ENCODE peak calls at places on chromosomes 12 and 14, in six cellular contexts. X is H1, Q is K562, V is HepG2, E is GM12878, D is GM12891. T is an unnamed sample.

GRCh38 chr12:2284857-2285256 is 232.1 kb downstream of the CACNA1C start:
- DNase-seq in Q (peak), V (peak), E (no peak), D (no peak), X (peak), T (peak)

GRCh38 chr12:96879301-96879700 is 27.8 kb upstream of the NEDD1 start:
- DNase-seq in Q (no peak), E (no peak), D (no peak), V (no peak), X (no peak), T (no peak)

GRCh38 chr14:104136472-104137296 is 1.7 kb upstream of the KIF26A start:
- DNase-seq in V (no peak), D (no peak), Q (no peak), X (no peak), E (no peak), T (no peak)

GRCh38 chr12:106080786-106081185 is 58.0 kb downstream of the NUAK1 start:
- DNase-seq in Q (no peak), E (no peak), V (no peak), X (no peak), D (no peak), T (no peak)

GRCh38 chr14:101603096-101603495 is 41.8 kb downstream of the DIO3 start:
- DNase-seq in V (no peak), E (no peak), D (no peak), Q (no peak), X (no peak), T (no peak)

GRCh38 chr12:50166776-50167025 is 468 bp downstream of the CERS5 start:
- DNase-seq in Q (peak), D (no peak), E (no peak), X (no peak), V (no peak), T (no peak)

GRCh38 chr12:132238487-132239248 is 90.7 kb downstream of the GALNT9 start:
- DNase-seq in D (no peak), Q (no peak), V (no peak), E (no peak), X (no peak), T (no peak)

GRCh38 chr14:32932921-32933622 is 5.6 kb upstream of the NPAS3 start:
- DNase-seq in E (no peak), Q (no peak), X (no peak), D (no peak), V (no peak), T (no peak)

GRCh38 chr12:93098077-93098476 is 169.0 kb upstream of the EEA1 start:
- DNase-seq in Q (peak), X (no peak), V (no peak), D (peak), E (peak), T (peak)

GRCh38 chr12:131564843-131565242 is 146.0 kb upstream of the SFSWAP start:
- DNase-seq in V (no peak), E (no peak), Q (no peak), X (no peak), D (no peak), T (no peak)

GRCh38 chr12:110546339-110546738 is 36.8 kb downstream of the PPTC7 start:
- DNase-seq in V (no peak), Q (no peak), E (no peak), X (no peak), D (no peak), T (no peak)

GRCh38 chr14:63840981-63841380 is 11.8 kb upstream of the SYNE2 start:
- DNase-seq in Q (no peak), E (no peak), D (no peak), X (no peak), V (peak), T (no peak)

GRCh38 chr14:71586131-71586893 is 345.9 kb upstream of the RGS6 start:
- DNase-seq in Q (no peak), D (no peak), X (no peak), V (no peak), E (no peak), T (no peak)

GRCh38 chr14:73787760-73788508 is 63.7 kb upstream of the PTGR2 start:
- DNase-seq in X (no peak), Q (no peak), D (no peak), V (no peak), E (no peak), T (no peak)

GRCh38 chr12:113440947-113441782 is 19.0 kb downstream of the SDSL start:
- DNase-seq in Q (no peak), E (no peak), D (no peak), X (no peak), V (no peak), T (no peak)

GRCh38 chr14:74616507-74616906 is 4.5 kb upstream of the LTBP2 start:
- DNase-seq in Q (peak), V (no peak), D (no peak), X (no peak), E (no peak), T (no peak)

GRCh38 chr14:81474685-81475324 is 58.8 kb downstream of the SEL1L start:
- DNase-seq in Q (no peak), X (no peak), D (no peak), E (no peak), V (no peak), T (no peak)

GRCh38 chr12:55385911-55386310 is 14.4 kb upstream of the OR6C65 start:
- DNase-seq in Q (no peak), E (no peak), V (no peak), X (no peak), D (no peak), T (no peak)

GRCh38 chr12:68611094-68611818 is 557 bp downstream of the RAP1B start:
- DNase-seq in X (no peak), E (no peak), V (no peak), Q (peak), D (peak), T (peak)

GRCh38 chr12:79555006-79555925 is 135.5 kb downstream of the PAWR start:
- DNase-seq in Q (no peak), D (no peak), E (no peak), V (peak), X (no peak), T (no peak)

GRCh38 chr12:93108958-93109357 is 179.9 kb upstream of the EEA1 start:
- DNase-seq in V (no peak), X (no peak), Q (no peak), D (no peak), E (no peak), T (no peak)

GRCh38 chr12:57429473-57430116 is 1.2 kb downstream of the R3HDM2 start:
- DNase-seq in D (no peak), X (no peak), E (no peak), V (no peak), Q (no peak), T (no peak)

GRCh38 chr12:57430117-57430930 is 519 bp downstream of the R3HDM2 start:
- DNase-seq in V (no peak), X (no peak), D (peak), Q (no peak), E (no peak), T (no peak)

GRCh38 chr12:57433370-57433769 is 1.2 kb upstream of the INHBC start:
- DNase-seq in V (no peak), D (no peak), X (no peak), Q (no peak), E (no peak), T (no peak)

GRCh38 chr12:57428965-57429364 is 1.9 kb downstream of the R3HDM2 start:
- DNase-seq in X (no peak), D (no peak), E (no peak), V (no peak), Q (no peak), T (no peak)

DNA sequence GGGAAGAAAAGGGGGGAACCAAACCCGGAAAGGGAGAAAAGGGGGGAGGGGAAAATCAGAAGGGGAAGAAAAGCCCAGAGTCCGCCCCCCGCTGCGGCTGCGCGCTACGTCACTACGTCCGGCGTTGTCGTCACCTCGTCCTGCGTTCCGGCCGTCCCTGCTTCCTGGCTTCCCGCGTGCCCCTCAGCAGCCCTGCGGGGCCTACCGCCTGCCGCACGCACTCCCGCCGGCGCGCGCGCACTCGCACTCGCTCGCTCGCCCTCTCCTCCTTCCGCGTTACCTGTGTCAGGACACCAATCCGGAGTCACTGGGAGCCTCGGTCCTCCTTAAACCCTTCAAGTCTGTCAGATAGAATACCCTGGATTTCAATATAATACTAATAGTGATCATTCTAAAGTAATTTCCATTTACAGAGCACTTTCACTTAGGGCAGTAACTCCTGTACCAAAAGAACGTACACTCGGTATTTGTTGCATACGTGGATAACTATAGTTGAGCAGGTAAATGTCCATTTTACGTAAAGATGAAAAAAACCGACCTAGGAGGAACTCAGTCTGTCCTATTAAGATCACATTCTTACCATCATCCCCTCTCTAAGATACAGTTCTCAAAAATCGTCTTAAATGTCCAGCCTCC is at the start of gene R3HDM2:
- DNase-seq in V (peak), X (peak), Q (peak), E (peak), D (peak), T (peak)
- TF ChIP-seq POLR2A in V (peak), X (no peak), Q (peak), E (peak), D (peak), T (peak)

DNA sequence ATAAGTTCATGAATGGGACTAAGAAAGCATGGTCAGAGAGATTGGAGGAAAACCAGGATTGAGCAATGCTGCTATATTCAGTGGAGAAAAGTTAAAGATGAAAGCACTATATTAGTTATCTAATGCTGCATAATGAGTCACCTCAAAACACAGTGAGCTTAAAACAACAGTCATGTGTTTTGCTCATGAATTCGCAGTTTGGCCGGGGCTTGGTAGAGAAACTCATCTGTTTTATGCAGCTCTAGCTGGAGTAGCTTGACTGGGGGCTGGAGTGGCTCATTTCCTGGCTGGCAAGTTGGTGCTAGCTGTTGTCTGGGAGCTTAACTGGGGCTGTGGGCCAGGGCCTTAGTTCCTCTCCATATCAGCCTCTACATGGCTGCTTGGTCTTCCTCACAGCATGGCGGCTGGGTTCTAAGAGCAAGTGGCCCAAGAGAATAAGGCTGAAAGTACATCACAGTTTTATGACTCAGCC is 90.1 kb downstream of the ADCK1 start:
- DNase-seq in D (no peak), E (no peak), V (no peak), X (no peak), Q (no peak), T (no peak)
- TF ChIP-seq TAF1 in D (no peak), E (no peak), V (no peak), X (no peak), Q (no peak), T (no peak)

GRCh38 chr12:6873094-6874006 is at the start of gene SPSB2:
- DNase-seq in D (peak), X (peak), E (peak), V (peak), Q (peak), T (peak)
- TF ChIP-seq POLR2A in D (peak), X (no peak), E (peak), V (no peak), Q (peak), T (peak)

GRCh38 chr12:27564612-27565213 is 40.7 kb downstream of the PPFIBP1 start:
- DNase-seq in V (no peak), Q (no peak), E (no peak), D (no peak), X (no peak), T (no peak)

GRCh38 chr12:27560126-27560525 is 36.1 kb downstream of the PPFIBP1 start:
- DNase-seq in X (no peak), D (no peak), E (no peak), V (no peak), Q (no peak), T (no peak)

GRCh38 chr12:27566159-27566558 is 42.2 kb downstream of the PPFIBP1 start:
- DNase-seq in E (no peak), D (no peak), V (no peak), X (no peak), Q (no peak), T (no peak)

GRCh38 chr12:27566626-27567025 is 42.6 kb downstream of the PPFIBP1 start:
- DNase-seq in X (no peak), E (no peak), D (no peak), Q (no peak), V (no peak), T (no peak)

GRCh38 chr12:27561535-27562350 is 37.7 kb downstream of the PPFIBP1 start:
- DNase-seq in V (no peak), X (no peak), D (no peak), E (no peak), Q (no peak), T (no peak)
- TF ChIP-seq TAF1 in V (no peak), X (no peak), D (no peak), E (no peak), Q (no peak), T (no peak)

DNA sequence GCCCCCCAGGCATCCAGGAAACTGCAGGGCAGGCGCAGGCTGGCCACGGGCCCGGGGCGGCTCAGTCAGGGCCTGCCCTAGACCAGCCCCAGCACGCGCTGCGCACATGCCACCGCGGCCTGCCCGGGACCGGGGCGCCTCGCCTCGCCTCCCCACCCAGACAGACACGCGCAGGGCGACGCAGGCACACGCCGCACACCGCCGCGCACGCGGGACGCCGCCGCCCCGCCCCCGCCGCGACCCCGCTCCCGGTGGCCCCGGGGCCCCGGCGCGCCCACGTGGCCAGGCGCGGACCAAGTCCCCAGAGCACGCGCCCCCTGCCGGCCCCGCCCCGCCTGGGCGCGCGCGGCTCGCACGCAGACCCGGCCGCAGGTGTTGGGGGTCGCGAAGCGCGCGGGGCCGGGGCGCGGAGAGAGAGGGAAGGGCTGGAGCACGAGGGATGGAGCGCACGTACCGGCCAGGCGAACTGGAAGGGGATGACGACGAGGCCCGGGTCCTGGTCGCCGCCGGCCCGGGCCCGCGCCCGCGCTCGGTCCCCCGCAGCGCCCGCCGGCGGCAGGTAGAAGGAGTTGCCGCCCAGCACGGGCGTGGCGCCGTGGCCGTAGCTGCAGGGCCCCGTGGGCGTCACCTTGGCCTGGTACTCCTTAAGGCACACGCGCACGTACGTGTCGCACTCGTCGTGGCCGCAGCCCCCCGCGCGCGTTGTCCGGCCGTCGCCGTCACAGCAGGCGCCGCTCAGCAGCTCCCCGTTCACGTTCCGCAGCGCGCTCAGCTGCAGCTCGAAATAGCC is 1.1 kb downstream of the JAG2 start:
- DNase-seq in E (no peak), D (no peak), X (no peak), Q (peak), V (no peak), T (no peak)
- TF ChIP-seq POLR2A in E (no peak), D (no peak), X (no peak), Q (no peak), V (no peak), T (no peak)

GRCh38 chr14:49691031-49691430 is 1.9 kb upstream of the KLHDC1 start:
- DNase-seq in D (no peak), V (no peak), E (no peak), Q (peak), X (no peak), T (no peak)

GRCh38 chr14:49688701-49689030 is 652 bp upstream of the POLE2 start:
- DNase-seq in Q (no peak), D (no peak), V (no peak), E (no peak), X (no peak), T (no peak)

GRCh38 chr14:49692191-49692757 is 646 bp upstream of the KLHDC1 start:
- DNase-seq in X (no peak), V (no peak), E (no peak), D (no peak), Q (no peak), T (no peak)

GRCh38 chr14:49686425-49686824 is 1.6 kb downstream of the POLE2 start:
- DNase-seq in V (no peak), Q (no peak), X (no peak), E (no peak), D (no peak), T (no peak)

DNA sequence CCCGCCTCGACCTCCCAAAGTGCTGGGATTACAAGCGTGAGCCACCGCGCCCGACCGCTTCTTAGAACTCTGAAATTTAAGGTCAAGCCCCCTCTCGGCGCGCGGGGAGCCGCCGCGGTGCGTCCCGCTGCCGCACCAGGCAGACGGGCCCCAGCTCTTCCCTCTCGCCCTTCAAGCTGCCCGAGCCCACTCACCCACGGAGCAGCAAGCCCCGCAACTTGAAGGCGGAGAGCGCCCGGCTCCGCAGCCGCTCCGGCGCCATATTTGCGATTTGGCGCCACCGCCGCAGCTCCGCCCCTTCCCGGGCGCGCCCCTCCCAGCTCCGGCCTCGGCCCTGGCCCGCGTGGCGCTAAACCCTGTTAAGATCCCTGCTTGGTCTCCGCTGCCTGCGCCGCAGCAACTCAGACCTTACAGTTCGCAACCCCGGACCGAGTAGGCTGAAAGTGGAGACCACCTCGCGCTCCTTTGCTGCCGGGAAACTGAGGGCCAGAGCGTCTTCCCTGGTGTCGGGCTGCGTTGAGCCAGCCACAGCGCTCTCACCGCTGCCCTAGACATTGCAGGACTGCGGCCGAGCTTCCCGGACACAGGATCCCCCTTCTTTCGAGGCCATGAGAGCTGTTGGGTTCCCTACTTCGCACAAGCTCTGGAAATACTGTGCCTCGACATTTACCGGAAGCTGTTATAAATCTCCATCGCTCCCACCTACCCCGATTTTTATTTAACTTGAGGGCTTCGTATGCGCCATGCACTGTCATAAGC is at the start of gene POLE2:
- DNase-seq in V (peak), Q (peak), D (peak), E (no peak), X (peak), T (peak)
- TF ChIP-seq TAF1 in V (peak), Q (peak), D (peak), E (peak), X (peak), T (peak)

T was measured in GM12892.